ENCODE peak calls at places on chromosomes 1 and 21, in eight cellular contexts. D is aorta; W is activated CD4-positive, alpha-beta T cell treated with anti-CD3 and anti-CD28 coated beads for 48 hours; Z is NCI-H748 treated with DMSO at 0.1 percent for 48 hours; O is HFFc6; V is NCI-H524; J is SHP77; E is hypothalamus. N is an unnamed sample.

GRCh38 chr1:11126544-11126943 is 26.9 kb upstream of the EXOSC10 start:
- DNase-seq in D (no peak), W (no peak), Z (no peak), O (no peak), V (no peak), J (no peak), E (no peak), N (no peak)

GRCh38 chr1:27527223-27527856 is 37.4 kb upstream of the WASF2 start:
- DNase-seq in D (peak; percentile 53), W (peak; percentile 44), Z (peak; percentile 77), O (no peak), V (peak; percentile 88), J (peak; percentile 98), E (no peak), N (peak; percentile 79)

GRCh38 chr1:87329051-87329755 is 523 bp downstream of the LMO4 start:
- DNase-seq in D (peak; percentile 66), W (peak; percentile 52), Z (peak; percentile 31), O (no peak), V (peak; percentile 53), J (peak; percentile 53), E (peak; percentile 50), N (peak; percentile 54)

GRCh38 chr1:231322880-231323530 is 14.6 kb downstream of the EXOC8 start:
- DNase-seq in D (no peak), W (no peak), Z (no peak), O (no peak), V (no peak), J (no peak), E (no peak), N (no peak)

GRCh38 chr1:153488731-153489130 is 28.3 kb upstream of the S100A7 start:
- DNase-seq in D (peak; percentile 82), W (no peak), Z (no peak), O (no peak), V (no peak), J (no peak), E (no peak), N (peak; percentile 30)

GRCh38 chr1:10987840-10988417 is 24.5 kb upstream of the TARDBP start:
- DNase-seq in D (no peak), W (no peak), Z (no peak), O (no peak), V (no peak), J (no peak), E (no peak), N (no peak)

GRCh38 chr1:125064481-125064880 is 3879.7 kb downstream of the SRGAP2C start:
- DNase-seq in D (no peak), W (no peak), Z (no peak), O (no peak), V (no peak), J (no peak), E (no peak), N (no peak)

GRCh38 chr1:214838351-214838750 is 235.4 kb downstream of the CENPF start:
- DNase-seq in D (no peak), W (no peak), Z (no peak), O (peak; percentile 65), V (no peak), J (no peak), E (no peak), N (no peak)

GRCh38 chr1:116496380-116496779 is 74.4 kb downstream of the CD58 start:
- DNase-seq in D (peak; percentile 62), W (no peak), Z (no peak), O (no peak), V (no peak), J (no peak), E (no peak), N (no peak)

GRCh38 chr1:87295720-87296119 is 33.0 kb upstream of the LMO4 start:
- DNase-seq in D (no peak), W (no peak), Z (peak; percentile 2), O (no peak), V (no peak), J (no peak), E (no peak), N (no peak)

GRCh38 chr1:225780609-225781008 is 3.0 kb downstream of the SRP9 start:
- DNase-seq in D (no peak), W (no peak), Z (no peak), O (no peak), V (no peak), J (no peak), E (no peak), N (no peak)

GRCh38 chr1:224170748-224171478 is 12.1 kb upstream of the DEGS1 start:
- DNase-seq in D (peak; percentile 56), W (peak; percentile 31), Z (no peak), O (peak; percentile 15), V (no peak), J (no peak), E (no peak), N (no peak)

GRCh38 chr21:37367301-37367757 is 756 bp downstream of the DYRK1A start:
- DNase-seq in D (no peak), W (no peak), Z (no peak), O (no peak), V (no peak), J (no peak), E (no peak), N (no peak)

GRCh38 chr1:56133517-56134472 is 445.6 kb downstream of the PLPP3 start:
- DNase-seq in D (no peak), W (no peak), Z (no peak), O (no peak), V (no peak), J (no peak), E (no peak), N (no peak)

GRCh38 chr1:224565186-224565585 is 50.9 kb upstream of the CNIH3 start:
- DNase-seq in D (no peak), W (no peak), Z (no peak), O (peak; percentile 97), V (no peak), J (no peak), E (no peak), N (no peak)

GRCh38 chr1:38020361-38020760 is 7.8 kb downstream of the UTP11 start:
- DNase-seq in D (no peak), W (no peak), Z (no peak), O (no peak), V (no peak), J (no peak), E (no peak), N (no peak)

GRCh38 chr1:46131727-46132528 is 501 bp downstream of the PIK3R3 start:
- DNase-seq in D (peak; percentile 50), W (peak; percentile 42), Z (peak; percentile 67), O (no peak), V (peak; percentile 67), J (peak; percentile 62), E (peak; percentile 14), N (no peak)

GRCh38 chr1:107250169-107250568 is 109.3 kb downstream of the NTNG1 start:
- DNase-seq in D (no peak), W (no peak), Z (peak; percentile 25), O (no peak), V (no peak), J (peak; percentile 81), E (no peak), N (no peak)

GRCh38 chr1:18100493-18101063 is 7.0 kb upstream of the IGSF21 start:
- DNase-seq in D (peak; percentile 78), W (peak; percentile 68), Z (no peak), O (peak; percentile 45), V (peak; percentile 26), J (peak; percentile 40), E (peak; percentile 35), N (peak; percentile 84)

GRCh38 chr1:115337633-115338456 is at the start of gene NGF:
- DNase-seq in D (peak; percentile 81), W (no peak), Z (peak; percentile 41), O (peak; percentile 59), V (peak; percentile 61), J (peak; percentile 62), E (peak; percentile 11), N (no peak)

GRCh38 chr1:235671992-235672391 is 22.4 kb upstream of the GNG4 start:
- DNase-seq in D (no peak), W (no peak), Z (no peak), O (no peak), V (no peak), J (no peak), E (no peak), N (no peak)

GRCh38 chr1:243229526-243229925 is 25.6 kb downstream of the CEP170 start:
- DNase-seq in D (no peak), W (no peak), Z (no peak), O (no peak), V (no peak), J (no peak), E (no peak), N (no peak)

GRCh38 chr1:40955266-40955665 is 24.2 kb upstream of the CTPS1 start:
- DNase-seq in D (no peak), W (no peak), Z (no peak), O (no peak), V (no peak), J (no peak), E (no peak), N (no peak)

GRCh38 chr1:223341111-223341510 is 22.9 kb downstream of the SUSD4 start:
- DNase-seq in D (no peak), W (no peak), Z (no peak), O (peak; percentile 8), V (peak; percentile 34), J (peak; percentile 61), E (peak; percentile 26), N (peak; percentile 67)

GRCh38 chr1:208201241-208201640 is 42.9 kb downstream of the PLXNA2 start:
- DNase-seq in D (no peak), W (no peak), Z (no peak), O (peak; percentile 92), V (no peak), J (no peak), E (no peak), N (no peak)

GRCh38 chr1:227793948-227794812 is 21.3 kb upstream of the PRSS38 start:
- DNase-seq in D (peak; percentile 89), W (no peak), Z (no peak), O (peak; percentile 79), V (peak; percentile 7), J (no peak), E (no peak), N (peak; percentile 26)

GRCh38 chr1:39132505-39133339 is 71.8 kb upstream of the MACF1 start:
- DNase-seq in D (peak; percentile 81), W (no peak), Z (peak; percentile 56), O (peak; percentile 14), V (no peak), J (peak; percentile 77), E (peak; percentile 30), N (peak; percentile 30)

GRCh38 chr1:244050835-244051444 is at the start of gene ZBTB18:
- DNase-seq in D (no peak), W (no peak), Z (peak; percentile 29), O (peak; percentile 30), V (peak; percentile 94), J (peak; percentile 88), E (no peak), N (peak; percentile 94)

N was measured in NCI-H446.